ENCODE peak calls at places on chromosomes 12 and 14, in six cellular contexts. Q is GM23338, M is HepG2, K is tibial artery, W is sigmoid colon, N is lung. A is an unnamed sample. For H3K4me1, the result is how much of the 10 kb centered on the place peaks cover.

GRCh38 chr12:101209319-101210302 is at the start of gene SLC5A8:
- DNase-seq in K (no peak), M (no peak), W (no peak), N (peak), Q (peak), A (no peak)

GRCh38 chr12:68565391-68565903 is 45.3 kb upstream of the RAP1B start:
- DNase-seq in K (no peak), W (no peak), Q (no peak), N (no peak), M (no peak), A (no peak)

GRCh38 chr12:123264642-123265041 is 7.0 kb downstream of the CDK2AP1 start:
- DNase-seq in K (no peak), N (no peak), W (no peak), Q (peak), M (peak), A (no peak)

GRCh38 chr12:53860426-53861223 is 78.0 kb upstream of the HOXC13 start:
- DNase-seq in K (no peak), M (no peak), Q (no peak), N (no peak), W (no peak), A (no peak)

GRCh38 chr12:49482095-49483051 is 56.5 kb upstream of the KCNH3 start:
- DNase-seq in K (no peak), Q (peak), M (peak), N (no peak), W (no peak), A (no peak)

GRCh38 chr14:72737560-72737943 is 156.3 kb downstream of the DPF3 start:
- DNase-seq in Q (no peak), K (no peak), W (no peak), N (no peak), M (no peak), A (no peak)

GRCh38 chr12:62190921-62191746 is 69.1 kb upstream of the USP15 start:
- DNase-seq in K (no peak), W (no peak), N (no peak), Q (peak), M (no peak), A (no peak)

GRCh38 chr12:94586589-94587259 is 63.6 kb downstream of the TMCC3 start:
- DNase-seq in K (no peak), N (no peak), W (no peak), Q (no peak), M (no peak), A (no peak)

GRCh38 chr12:113688313-113688712 is 216.6 kb upstream of the LHX5 start:
- DNase-seq in K (no peak), N (no peak), M (no peak), Q (no peak), W (no peak), A (no peak)

GRCh38 chr14:72958548-72958947 is 32.3 kb downstream of the DCAF4 start:
- DNase-seq in M (no peak), W (no peak), Q (no peak), K (no peak), N (no peak), A (no peak)

GRCh38 chr12:83471341-83471740 is 784.6 kb downstream of the TMTC2 start:
- DNase-seq in M (no peak), N (no peak), W (no peak), Q (peak), K (no peak), A (no peak)

GRCh38 chr14:36665887-36666415 is 4.3 kb downstream of the PAX9 start:
- DNase-seq in W (no peak), Q (peak), N (no peak), K (no peak), M (no peak), A (no peak)

GRCh38 chr12:65536876-65537661 is 258.6 kb downstream of the MSRB3 start:
- DNase-seq in N (peak), K (peak), W (peak), Q (no peak), M (no peak), A (peak)

GRCh38 chr12:119868992-119869391 is 8.1 kb downstream of the CIT start:
- DNase-seq in N (no peak), M (no peak), Q (no peak), K (no peak), W (no peak), A (no peak)

GRCh38 chr14:52029881-52030280 is 39.0 kb downstream of the NID2 start:
- DNase-seq in W (no peak), N (no peak), Q (no peak), M (no peak), K (no peak), A (no peak)

GRCh38 chr14:52026921-52027320 is 37.6 kb downstream of the RTRAF start:
- DNase-seq in M (no peak), N (no peak), Q (no peak), K (no peak), W (no peak), A (no peak)

GRCh38 chr14:52033131-52033642 is 35.7 kb downstream of the NID2 start:
- DNase-seq in N (no peak), W (no peak), M (no peak), K (no peak), Q (peak), A (peak)

GRCh38 chr14:52032196-52032865 is 36.5 kb downstream of the NID2 start:
- DNase-seq in N (no peak), K (no peak), Q (no peak), M (no peak), W (no peak), A (no peak)

GRCh38 chr14:52031781-52032180 is 37.1 kb downstream of the NID2 start:
- DNase-seq in K (peak), N (no peak), W (no peak), M (no peak), Q (no peak), A (peak)
- H3K4me1 ChIP-seq in K (under half), N (under half), W (under half), M (under half), Q (under half), A (under half)

DNA sequence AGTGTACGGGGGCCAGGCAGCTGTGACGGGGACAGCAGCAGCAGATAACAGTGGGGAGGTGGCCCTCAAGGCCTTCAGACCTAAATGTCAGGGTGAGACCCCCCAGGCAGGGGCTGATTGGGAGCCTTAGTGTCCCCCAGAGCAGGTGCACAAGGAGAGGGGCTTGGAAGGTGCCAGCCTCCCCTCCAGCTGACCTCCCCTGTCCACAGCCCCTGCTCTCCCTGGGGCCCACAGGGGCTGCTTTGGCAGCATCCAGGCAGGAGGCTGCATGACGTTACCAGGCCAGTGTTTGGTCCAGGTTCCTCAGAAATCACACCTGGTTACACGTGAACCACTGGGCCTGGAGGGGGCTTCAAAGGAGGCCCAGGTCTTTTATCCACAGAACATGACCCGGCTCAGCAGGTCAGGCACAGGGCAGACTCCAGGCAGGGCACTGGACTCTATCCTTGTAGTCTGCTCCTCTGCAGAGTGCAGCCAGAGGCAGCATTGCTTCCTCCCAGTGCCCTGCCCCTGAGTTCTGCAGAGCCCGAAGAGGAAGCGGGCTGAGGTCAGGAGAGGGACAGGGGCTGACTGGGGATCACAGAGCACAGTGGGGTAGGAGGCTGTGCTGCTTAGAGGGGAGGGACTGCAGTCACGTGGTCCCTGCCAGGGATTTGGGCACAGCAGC is 2.6 kb upstream of the TRMT61A start:
- DNase-seq in W (no peak), K (no peak), Q (no peak), N (no peak), M (no peak), A (no peak)
- TF ChIP-seq CTCF in W (no peak), K (no peak), Q (no peak), N (no peak), M (no peak), A (no peak)

GRCh38 chr12:111409403-111410228 is 3.9 kb downstream of the SH2B3 start:
- DNase-seq in N (peak), K (peak), Q (no peak), W (peak), M (no peak), A (peak)
- H3K4me3 ChIP-seq in N (no peak), K (peak), Q (no peak), W (no peak), M (no peak), A (no peak)

DNA sequence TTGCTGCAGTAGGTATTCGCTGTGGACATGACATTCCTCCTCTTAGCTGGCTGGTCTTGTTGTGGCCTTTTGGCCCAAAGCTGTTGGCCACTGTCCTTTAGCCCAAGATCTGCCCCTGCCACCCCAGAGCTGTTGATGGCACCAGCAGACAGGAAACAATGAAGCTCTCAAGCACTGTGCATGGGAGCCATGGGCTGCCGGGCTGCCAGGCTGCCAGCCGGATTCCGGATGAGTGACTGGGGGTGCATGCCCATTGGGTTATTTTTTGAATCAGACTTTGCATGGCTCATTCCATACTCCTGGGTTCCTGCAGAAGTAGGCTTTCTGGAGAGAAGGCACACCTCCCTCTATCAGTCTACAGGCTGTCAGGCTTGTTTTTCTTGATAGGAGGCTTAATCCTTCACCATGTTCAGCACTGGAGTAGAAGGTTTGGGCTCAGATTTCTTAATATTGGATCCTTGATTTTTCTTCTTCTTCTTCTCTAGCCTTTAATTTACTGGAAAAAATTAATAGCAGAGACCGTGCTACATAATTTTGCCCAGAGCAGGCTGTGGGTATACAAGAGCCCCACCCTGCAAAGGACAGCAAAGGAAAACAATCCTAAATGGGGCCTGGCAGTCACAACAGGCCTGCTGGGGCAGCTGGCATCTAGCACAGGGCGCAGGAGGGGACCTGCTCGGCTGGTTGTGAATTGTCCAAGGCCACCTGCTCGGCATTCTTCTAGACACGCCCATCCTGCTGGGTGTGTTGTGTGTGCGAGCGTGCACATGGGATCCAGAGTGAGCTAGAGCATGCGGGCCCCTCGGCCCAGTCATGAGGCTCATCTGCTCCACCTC is 32.2 kb downstream of the MAX start:
- DNase-seq in M (no peak), W (no peak), N (peak), Q (no peak), K (no peak), A (peak)
- H3K4me1 ChIP-seq in M (under half), W (under half), N (under half), Q (under half), K (under half), A (under half)

GRCh38 chr14:94816113-94816512 is 46.2 kb upstream of the GSC start:
- DNase-seq in K (no peak), Q (peak), M (no peak), W (no peak), N (no peak), A (no peak)
- TF ChIP-seq CTCF in K (no peak), Q (no peak), M (peak), W (peak), N (no peak), A (no peak)

GRCh38 chr14:61836807-61837206 is 74.6 kb downstream of the SNAPC1 start:
- DNase-seq in K (no peak), W (no peak), Q (peak), M (no peak), N (no peak), A (no peak)
- H3K4me3 ChIP-seq in K (no peak), W (no peak), Q (no peak), M (no peak), N (no peak), A (no peak)

GRCh38 chr14:100402631-100403030 is 79.5 kb downstream of the SLC25A47 start:
- DNase-seq in K (no peak), M (no peak), W (no peak), N (no peak), Q (no peak), A (no peak)
- H3K4me1 ChIP-seq in K (under half), M (under half), W (under half), N (under half), Q (under half), A (half or more)